ENCODE peak calls at places on chromosomes 11 and 22, in six cellular contexts. T, B, H, U, D and G are unnamed samples.
A peak's percentile ranks its signal among the peaks of the same experiment; 100 is the strongest.

GRCh38 chr11:31788066-31788465 is 23.1 kb downstream of the PAX6 start:
- DNase-seq in T (no peak), B (no peak), H (no peak), U (no peak), D (no peak), G (no peak)

GRCh38 chr22:49697047-49697446 is 130.6 kb downstream of the BRD1 start:
- DNase-seq in T (no peak), B (no peak), H (no peak), U (no peak), D (no peak), G (no peak)

GRCh38 chr22:19959587-19960490 is 18.2 kb upstream of the TXNRD2 start:
- DNase-seq in T (peak; percentile 39), B (no peak), H (peak; percentile 59), U (no peak), D (no peak), G (no peak)

GRCh38 chr22:31046591-31047226 is 34.4 kb upstream of the SMTN start:
- DNase-seq in T (peak; percentile 78), B (no peak), H (peak; percentile 22), U (no peak), D (no peak), G (no peak)

GRCh38 chr11:125390949-125391348 is 105.1 kb downstream of the FEZ1 start:
- DNase-seq in T (no peak), B (no peak), H (no peak), U (no peak), D (no peak), G (no peak)

GRCh38 chr11:117443269-117444186 is 115.9 kb downstream of the CEP164 start:
- DNase-seq in T (no peak), B (peak; percentile 32), H (peak; percentile 65), U (peak; percentile 27), D (peak; percentile 49), G (peak; percentile 79)

GRCh38 chr22:49517721-49518120 is 310.0 kb downstream of the BRD1 start:
- DNase-seq in T (no peak), B (no peak), H (no peak), U (no peak), D (no peak), G (no peak)

GRCh38 chr22:37197451-37198289 is 9.6 kb upstream of the C1QTNF6 start:
- DNase-seq in T (peak; percentile 84), B (no peak), H (no peak), U (no peak), D (no peak), G (no peak)

GRCh38 chr11:27395556-27396258 is 32.7 kb upstream of the CCDC34 start:
- DNase-seq in T (no peak), B (peak; percentile 64), H (no peak), U (no peak), D (no peak), G (no peak)

GRCh38 chr22:24402460-24403192 is 24.8 kb upstream of the ADORA2A start:
- DNase-seq in T (peak; percentile 78), B (no peak), H (no peak), U (no peak), D (peak; percentile 78), G (peak; percentile 57)

GRCh38 chr11:60952742-60953170 is 780 bp upstream of the SLC15A3 start:
- DNase-seq in T (no peak), B (no peak), H (no peak), U (no peak), D (no peak), G (peak; percentile 16)

GRCh38 chr11:46533396-46534110 is 60.3 kb downstream of the AMBRA1 start:
- DNase-seq in T (no peak), B (no peak), H (no peak), U (no peak), D (no peak), G (no peak)

GRCh38 chr11:73465019-73465675 is 88.9 kb downstream of the RELT start:
- DNase-seq in T (no peak), B (peak; percentile 22), H (no peak), U (no peak), D (no peak), G (peak; percentile 54)

GRCh38 chr11:134404485-134405341 is 7.3 kb downstream of the B3GAT1 start:
- DNase-seq in T (no peak), B (no peak), H (no peak), U (no peak), D (no peak), G (no peak)

GRCh38 chr22:50008151-50009040 is 4.2 kb downstream of the IL17REL start:
- DNase-seq in T (no peak), B (no peak), H (no peak), U (no peak), D (no peak), G (no peak)

GRCh38 chr11:1092145-1092670 is 17.5 kb downstream of the MUC2 start:
- DNase-seq in T (peak; percentile 17), B (no peak), H (no peak), U (no peak), D (no peak), G (no peak)

GRCh38 chr22:21641417-21641794 is 696 bp upstream of the SDF2L1 start:
- DNase-seq in T (no peak), B (peak; percentile 58), H (peak; percentile 90), U (no peak), D (no peak), G (peak; percentile 94)

GRCh38 chr11:65880844-65881421 is 1.3 kb downstream of the CTSW start:
- DNase-seq in T (no peak), B (no peak), H (no peak), U (no peak), D (no peak), G (no peak)

GRCh38 chr11:69700278-69701140 is 3.3 kb downstream of the FGF19 start:
- DNase-seq in T (peak; percentile 91), B (peak; percentile 61), H (peak; percentile 83), U (peak; percentile 9), D (no peak), G (peak; percentile 99)

GRCh38 chr11:86747801-86748200 is 52.5 kb upstream of the PRSS23 start:
- DNase-seq in T (no peak), B (no peak), H (no peak), U (no peak), D (no peak), G (no peak)

GRCh38 chr11:10373340-10373739 is 68.5 kb downstream of the ADM start:
- DNase-seq in T (no peak), B (no peak), H (no peak), U (no peak), D (no peak), G (no peak)

GRCh38 chr11:64675417-64676252 is 47.4 kb downstream of the NRXN2 start:
- DNase-seq in T (no peak), B (no peak), H (no peak), U (peak; percentile 28), D (no peak), G (no peak)

GRCh38 chr22:48234011-48234410 is 1471.6 kb downstream of the TBC1D22A start:
- DNase-seq in T (no peak), B (no peak), H (no peak), U (no peak), D (no peak), G (no peak)

GRCh38 chr11:85843929-85844328 is 11.3 kb upstream of the CCDC83 start:
- DNase-seq in T (no peak), B (no peak), H (no peak), U (no peak), D (no peak), G (no peak)